ENCODE peak calls at places on chromosome 16, in ten cellular contexts. A, R, U, K, E, Y, C, O, T and D are unnamed samples.

GRCh38 chr16:46632778-46633733 is 11.9 kb upstream of the SHCBP1 start:
- DNase-seq in A (no peak), R (no peak), U (no peak), K (no peak), E (no peak), Y (no peak), C (no peak), O (no peak), T (no peak), D (no peak)

GRCh38 chr16:82580293-82580900 is 46.4 kb upstream of the CDH13 start:
- DNase-seq in A (no peak), R (no peak), U (peak; percentile 14), K (no peak), E (peak; percentile 3), Y (no peak), C (peak; percentile 3), O (no peak), T (peak; percentile 15), D (peak; percentile 18)

GRCh38 chr16:69351309-69352027 is at the start of gene TMED6:
- DNase-seq in A (peak; percentile 24), R (peak; percentile 52), U (no peak), K (no peak), E (no peak), Y (no peak), C (no peak), O (no peak), T (no peak), D (no peak)

GRCh38 chr16:81237942-81238295 is 570 bp upstream of the BCO1 start:
- DNase-seq in A (no peak), R (no peak), U (no peak), K (no peak), E (no peak), Y (no peak), C (no peak), O (no peak), T (no peak), D (no peak)

GRCh38 chr16:85173077-85173980 is 61.1 kb upstream of the CIBAR2 start:
- DNase-seq in A (no peak), R (no peak), U (peak; percentile 74), K (no peak), E (peak; percentile 93), Y (peak; percentile 44), C (peak; percentile 79), O (peak; percentile 82), T (peak; percentile 87), D (peak; percentile 95)

GRCh38 chr16:65121870-65122723 is at the start of gene CDH11:
- DNase-seq in A (peak; percentile 85), R (no peak), U (peak; percentile 91), K (peak; percentile 72), E (peak; percentile 93), Y (peak; percentile 46), C (peak; percentile 89), O (peak; percentile 90), T (peak; percentile 67), D (peak; percentile 76)

GRCh38 chr16:69691980-69692911 is 34.1 kb downstream of the NQO1 start:
- DNase-seq in A (no peak), R (no peak), U (peak; percentile 22), K (no peak), E (peak; percentile 37), Y (no peak), C (no peak), O (no peak), T (no peak), D (peak; percentile 59)

GRCh38 chr16:27452569-27453475 is 50.8 kb downstream of the IL21R start:
- DNase-seq in A (no peak), R (no peak), U (no peak), K (no peak), E (peak; percentile 45), Y (no peak), C (no peak), O (no peak), T (no peak), D (peak; percentile 39)

DNA sequence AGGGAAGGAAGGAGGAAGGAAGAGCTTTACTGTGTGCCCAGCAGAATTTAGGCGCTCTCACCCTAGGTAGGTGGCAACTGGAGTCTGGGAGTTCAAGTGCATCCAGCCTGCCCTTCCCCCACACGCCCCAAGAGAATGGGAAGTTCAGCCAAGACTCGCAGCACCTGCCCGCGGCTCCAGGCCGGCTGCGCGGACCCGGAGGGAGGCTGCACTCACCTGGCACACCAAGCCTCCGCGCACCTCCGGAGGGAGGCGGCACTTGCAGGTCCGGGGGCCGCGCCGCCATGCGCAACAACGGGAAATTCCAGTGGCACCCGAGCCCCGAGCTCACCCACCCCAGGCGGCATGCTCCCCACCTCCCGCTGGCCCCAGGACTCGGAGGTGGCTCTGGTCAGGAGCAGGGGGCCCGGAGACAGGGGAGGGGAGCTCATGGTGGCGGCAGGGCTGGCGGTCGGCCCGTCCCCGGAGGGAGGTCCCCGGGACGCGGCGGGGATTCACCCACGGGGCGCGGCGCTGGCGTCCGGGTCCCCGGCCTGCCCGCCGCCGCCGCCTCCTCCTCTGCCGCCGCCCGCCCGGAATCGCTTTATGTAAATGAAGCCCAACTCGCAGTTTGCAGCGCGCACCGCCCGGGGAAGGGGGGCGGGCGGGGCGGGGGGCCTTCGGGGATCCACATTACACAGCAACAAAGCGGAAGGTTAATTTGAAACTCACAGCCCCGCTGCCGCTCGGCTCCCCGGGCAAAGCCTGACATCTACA is at the start of gene ZFHX3:
- DNase-seq in A (peak; percentile 89), R (peak; percentile 78), U (peak; percentile 70), K (peak; percentile 76), E (peak; percentile 81), Y (peak; percentile 84), C (peak; percentile 51), O (peak; percentile 48), T (peak; percentile 53), D (no peak)
- TF ChIP-seq CTCF in A (no peak), R (no peak), U (peak; percentile 22), K (peak; percentile 56), E (no peak), Y (no peak), C (peak; percentile 21), O (no peak), T (no peak), D (no peak)

GRCh38 chr16:87555647-87556046 is 46.7 kb upstream of the JPH3 start:
- DNase-seq in A (no peak), R (no peak), U (no peak), K (no peak), E (no peak), Y (no peak), C (no peak), O (no peak), T (no peak), D (no peak)

GRCh38 chr16:87554754-87555427 is 47.4 kb upstream of the JPH3 start:
- DNase-seq in A (no peak), R (peak; percentile 34), U (no peak), K (no peak), E (no peak), Y (peak; percentile 63), C (no peak), O (no peak), T (no peak), D (no peak)

GRCh38 chr16:87558682-87559081 is 43.6 kb upstream of the JPH3 start:
- DNase-seq in A (no peak), R (no peak), U (no peak), K (no peak), E (no peak), Y (no peak), C (no peak), O (no peak), T (no peak), D (no peak)

GRCh38 chr16:87559976-87560375 is 42.3 kb upstream of the JPH3 start:
- DNase-seq in A (no peak), R (no peak), U (no peak), K (no peak), E (no peak), Y (no peak), C (no peak), O (no peak), T (peak; percentile 83), D (no peak)

DNA sequence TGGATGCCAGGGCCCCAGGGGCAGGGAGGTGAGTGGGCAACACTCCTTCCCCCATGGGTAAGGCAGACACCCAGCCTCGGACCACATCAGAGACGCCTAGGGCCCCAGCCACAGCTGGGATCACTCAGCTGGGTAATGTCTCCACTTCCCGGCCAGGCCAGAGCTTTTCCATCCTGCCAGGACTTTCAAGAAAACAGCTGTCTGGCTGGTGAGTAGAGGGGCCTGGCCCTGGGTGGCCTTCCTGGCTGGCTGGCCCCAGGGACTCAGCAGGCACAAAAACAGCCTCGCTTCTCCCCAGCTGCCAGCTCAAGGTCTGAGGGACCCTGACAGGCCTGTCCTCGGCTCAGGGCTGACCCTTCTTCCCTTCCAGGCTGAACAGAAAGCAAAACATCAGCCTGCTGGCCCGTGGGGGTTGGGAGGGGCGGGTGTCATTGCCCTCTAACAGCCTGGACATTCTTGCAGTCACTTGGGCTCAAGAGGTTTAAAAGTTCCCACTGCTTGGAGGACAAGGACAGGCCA is 45.3 kb upstream of the JPH3 start:
- DNase-seq in A (peak; percentile 83), R (peak; percentile 36), U (no peak), K (peak; percentile 73), E (peak; percentile 60), Y (no peak), C (peak; percentile 73), O (peak; percentile 74), T (no peak), D (no peak)
- H3K4me3 ChIP-seq in A (no peak overlapping the region), R (no peak overlapping the region), U (no peak overlapping the region), K (no peak overlapping the region), E (no peak overlapping the region), Y (no peak overlapping the region), C (no peak overlapping the region), O (no peak overlapping the region), T (no peak overlapping the region), D (no peak overlapping the region)

DNA sequence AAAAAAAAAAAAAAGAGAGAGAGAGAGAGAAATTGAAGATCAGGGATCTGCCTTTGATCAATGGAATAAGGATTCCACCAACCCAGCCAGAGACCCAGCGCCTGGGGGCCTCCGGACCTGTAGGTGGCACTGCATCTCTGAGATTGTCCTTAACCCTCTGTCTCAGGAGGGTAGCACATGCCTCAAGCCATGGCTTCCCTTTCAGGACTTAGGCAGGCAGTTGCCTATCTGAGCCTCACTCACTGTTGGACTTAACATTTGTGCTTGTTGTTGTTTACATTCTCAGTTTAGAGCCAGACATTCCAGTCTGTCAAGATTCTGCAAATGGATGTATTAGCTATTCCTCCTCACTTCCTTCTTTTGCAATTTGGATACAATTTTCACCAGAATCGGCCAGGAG is 5.1 kb upstream of the SCNN1B start:
- DNase-seq in A (no peak), R (no peak), U (no peak), K (no peak), E (no peak), Y (no peak), C (no peak), O (no peak), T (no peak), D (no peak)
- TF ChIP-seq CTCF in A (no peak), R (peak; percentile 22), U (peak; percentile 10), K (peak; percentile 15), E (no peak), Y (peak; percentile 39), C (no peak), O (no peak), T (no peak), D (no peak)

DNA sequence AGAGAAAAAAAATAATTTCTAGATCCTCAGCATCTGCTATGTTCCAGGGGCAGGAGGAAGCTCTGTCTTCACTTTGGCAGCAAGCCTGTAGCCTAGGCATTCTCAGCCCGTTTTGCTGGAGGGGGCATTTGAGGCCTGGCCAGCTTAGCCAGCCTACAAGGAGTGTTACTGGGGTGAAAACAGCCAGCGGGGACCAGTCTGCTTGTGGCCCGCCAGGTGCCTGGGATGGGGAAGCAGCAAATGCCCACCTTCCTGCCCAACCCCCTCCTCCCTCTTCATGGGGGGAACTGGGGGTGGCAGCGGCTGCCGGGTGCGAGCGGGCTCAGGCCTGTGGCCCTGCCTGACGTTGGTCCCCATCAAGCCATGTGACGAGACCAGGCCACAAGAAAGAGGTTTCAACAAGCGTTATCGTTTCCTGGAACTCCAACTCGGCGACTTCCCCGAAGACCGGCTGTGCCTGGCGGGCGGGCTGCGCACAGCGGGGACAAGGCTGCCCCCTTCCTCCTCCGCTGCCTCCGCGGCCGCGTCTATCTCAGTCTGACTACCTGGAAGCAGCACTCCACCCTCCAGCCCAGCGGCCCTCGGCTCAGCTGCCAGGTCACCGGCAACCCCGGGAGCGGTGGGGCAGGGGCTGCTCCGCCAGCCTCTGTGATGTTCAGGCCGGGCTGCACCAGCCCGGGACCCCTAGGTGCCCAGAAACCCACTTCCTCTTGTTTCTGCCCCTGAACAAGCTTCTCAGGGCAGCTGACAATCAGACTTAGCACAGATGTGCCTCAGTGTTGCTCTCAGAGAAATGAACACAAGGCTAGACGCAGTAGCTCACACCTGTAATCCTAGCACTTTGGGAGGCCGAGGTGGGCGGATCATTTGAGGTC is 22.9 kb downstream of the SOCS1 start:
- DNase-seq in A (peak; percentile 93), R (peak; percentile 73), U (no peak), K (peak; percentile 48), E (no peak), Y (peak; percentile 80), C (no peak), O (no peak), T (no peak), D (no peak)
- H3K4me3 ChIP-seq in A (no peak overlapping the region), R (no peak overlapping the region), U (no peak overlapping the region), K (peak overlapping the region; percentile 32), E (no peak overlapping the region), Y (no peak overlapping the region), C (no peak overlapping the region), O (no peak overlapping the region), T (no peak overlapping the region), D (no peak overlapping the region)